ENCODE peak calls at places on chromosome 21, in six cellular contexts. F, X, G, O, H and K are unnamed samples.

GRCh38 chr21:41601573-41602371 is 93.8 kb upstream of the TMPRSS2 start:
- DNase-seq in G (no peak), F (no peak), X (no peak), H (no peak), O (peak; percentile 16), K (no peak)

GRCh38 chr21:42675403-42675802 is 22.0 kb downstream of the PDE9A start:
- DNase-seq in O (no peak), X (no peak), F (no peak), G (no peak), H (no peak), K (no peak)

GRCh38 chr21:22758478-22758877 is 1760.3 kb downstream of the NCAM2 start:
- DNase-seq in F (no peak), O (no peak), H (peak; percentile 28), X (no peak), G (no peak), K (no peak)

GRCh38 chr21:46223217-46223616 is 5.4 kb downstream of the LSS start:
- DNase-seq in X (no peak), O (no peak), F (no peak), G (no peak), H (no peak), K (no peak)

GRCh38 chr21:29289317-29289716 is 9.4 kb upstream of the BACH1 start:
- DNase-seq in F (no peak), G (no peak), X (no peak), H (peak; percentile 85), O (no peak), K (no peak)

GRCh38 chr21:25809013-25809412 is 74.2 kb downstream of the GABPA start:
- DNase-seq in F (no peak), H (no peak), X (no peak), G (no peak), O (no peak), K (no peak)

GRCh38 chr21:15768045-15768601 is 38.3 kb downstream of the USP25 start:
- DNase-seq in O (no peak), H (no peak), X (no peak), F (no peak), G (no peak), K (no peak)

GRCh38 chr21:17829472-17829871 is 10.3 kb upstream of the C21orf91 start:
- DNase-seq in H (no peak), X (no peak), O (no peak), F (no peak), G (no peak), K (no peak)

GRCh38 chr21:28521932-28522826 is 470.5 kb downstream of the LTN1 start:
- DNase-seq in O (no peak), F (no peak), H (peak; percentile 88), G (no peak), X (no peak), K (peak; percentile 8)

GRCh38 chr21:38938343-38938742 is 132.6 kb downstream of the ETS2 start:
- DNase-seq in H (no peak), G (no peak), O (no peak), X (no peak), F (no peak), K (peak; percentile 32)

GRCh38 chr21:41648591-41649031 is 118.2 kb downstream of the RIPK4 start:
- DNase-seq in H (no peak), G (no peak), X (no peak), O (no peak), F (no peak), K (peak; percentile 62)

GRCh38 chr21:25836396-25836795 is 101.6 kb downstream of the GABPA start:
- DNase-seq in F (no peak), X (no peak), O (no peak), H (no peak), G (no peak), K (no peak)

GRCh38 chr21:8998946-8999681 is 1522.3 kb upstream of the TPTE start:
- DNase-seq in X (no peak), H (no peak), G (peak; percentile 56), F (peak; percentile 94), O (no peak), K (no peak)

GRCh38 chr21:35168702-35169101 is 119.6 kb upstream of the RUNX1 start:
- DNase-seq in G (no peak), F (no peak), H (no peak), X (no peak), O (no peak), K (no peak)

GRCh38 chr21:38120984-38121855 is 135.6 kb upstream of the KCNJ15 start:
- DNase-seq in X (peak; percentile 94), O (no peak), G (no peak), F (no peak), H (no peak), K (no peak)

GRCh38 chr21:34865922-34866271 is 183.2 kb downstream of the RUNX1 start:
- DNase-seq in H (no peak), X (no peak), G (peak; percentile 16), F (no peak), O (peak; percentile 74), K (peak; percentile 91)

GRCh38 chr21:29033871-29034270 is 9.4 kb downstream of the USP16 start:
- DNase-seq in F (no peak), H (no peak), O (no peak), G (no peak), X (no peak), K (no peak)

GRCh38 chr21:38376235-38376634 is 119.4 kb downstream of the KCNJ15 start:
- DNase-seq in H (no peak), F (no peak), G (no peak), O (no peak), X (no peak), K (no peak)

GRCh38 chr21:17925000-17925610 is 105.9 kb upstream of the C21orf91 start:
- DNase-seq in G (peak; percentile 63), O (peak; percentile 33), H (peak; percentile 42), F (peak; percentile 30), X (peak; percentile 66), K (peak; percentile 61)

GRCh38 chr21:34582506-34583150 is 32.3 kb downstream of the RCAN1 start:
- DNase-seq in H (peak; percentile 49), F (peak; percentile 28), X (peak; percentile 38), G (peak; percentile 37), O (no peak), K (peak; percentile 62)

GRCh38 chr21:20997308-20997632 is 939 bp upstream of the NCAM2 start:
- DNase-seq in O (no peak), X (no peak), H (no peak), G (no peak), F (no peak), K (no peak)

GRCh38 chr21:20997633-20998455 is at the start of gene NCAM2:
- DNase-seq in H (peak; percentile 4), O (no peak), G (peak; percentile 9), X (peak; percentile 72), F (peak; percentile 38), K (no peak)

GRCh38 chr21:20994790-20995189 is 3.4 kb upstream of the NCAM2 start:
- DNase-seq in X (no peak), H (no peak), F (no peak), O (no peak), G (no peak), K (no peak)

GRCh38 chr21:20998456-20998789 is 214 bp downstream of the NCAM2 start:
- DNase-seq in F (no peak), G (no peak), X (no peak), O (no peak), H (peak; percentile 28), K (no peak)

DNA sequence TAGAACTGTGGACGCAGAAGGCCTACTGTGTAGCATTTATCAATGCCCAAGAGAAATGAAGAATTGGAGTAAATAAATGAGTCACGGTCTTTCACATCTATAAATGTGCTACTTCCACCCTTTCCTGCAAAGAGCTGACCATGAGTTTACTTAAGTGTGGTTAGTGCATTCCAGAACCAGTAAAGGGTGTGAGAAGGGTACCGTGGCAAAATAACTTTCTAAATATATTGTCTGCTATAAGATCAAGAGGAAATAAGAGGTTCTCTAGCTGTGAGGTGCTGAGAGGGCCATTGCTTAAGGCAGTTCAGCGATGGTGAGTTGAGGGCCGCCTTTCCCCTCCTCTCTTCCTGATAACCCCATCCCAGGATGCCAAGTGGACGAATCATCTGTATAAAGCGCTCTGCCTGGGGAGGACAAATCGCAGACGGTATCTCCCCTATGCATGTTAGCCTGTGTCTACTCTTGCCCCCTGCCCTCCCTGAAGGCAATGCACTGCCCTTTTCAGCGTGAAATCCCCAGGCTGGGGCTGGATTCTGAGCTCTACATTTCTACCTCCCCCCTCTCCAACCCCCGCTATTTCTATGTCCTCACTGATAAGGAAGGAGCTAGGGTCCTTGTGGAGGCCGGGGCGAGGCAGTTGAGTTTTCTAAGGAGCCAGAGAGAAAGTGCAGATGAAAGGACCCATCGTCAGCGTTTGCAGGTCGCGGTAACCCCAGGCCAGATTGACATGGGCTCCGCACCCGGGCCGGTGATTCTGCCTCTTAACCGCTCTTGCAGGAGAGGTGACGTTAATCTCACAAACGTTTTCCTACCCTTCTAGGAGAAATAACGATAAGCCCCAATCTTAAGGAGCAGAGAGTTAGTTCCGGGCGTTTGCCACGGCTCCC is 1.5 kb upstream of the NCAM2 start:
- DNase-seq in F (no peak), G (no peak), H (no peak), X (no peak), O (no peak), K (no peak)
- TF ChIP-seq MYC in F (no peak), G (no peak), H (no peak), X (no peak), O (no peak), K (no peak)

GRCh38 chr21:44658511-44658910 is 779 bp downstream of the KRTAP12-3 start:
- DNase-seq in H (no peak), F (no peak), G (no peak), O (no peak), X (no peak), K (peak; percentile 48)

GRCh38 chr21:44656868-44657267 is 864 bp upstream of the KRTAP12-3 start:
- DNase-seq in H (no peak), G (no peak), F (no peak), O (no peak), X (no peak), K (no peak)

GRCh38 chr21:44658913-44659595 is 1.3 kb downstream of the KRTAP12-3 start:
- DNase-seq in H (no peak), X (no peak), G (no peak), O (no peak), F (no peak), K (peak; percentile 69)

GRCh38 chr21:44654576-44654950 is at the start of gene KRTAP12-4:
- DNase-seq in G (no peak), X (no peak), O (no peak), H (no peak), F (no peak), K (no peak)

DNA sequence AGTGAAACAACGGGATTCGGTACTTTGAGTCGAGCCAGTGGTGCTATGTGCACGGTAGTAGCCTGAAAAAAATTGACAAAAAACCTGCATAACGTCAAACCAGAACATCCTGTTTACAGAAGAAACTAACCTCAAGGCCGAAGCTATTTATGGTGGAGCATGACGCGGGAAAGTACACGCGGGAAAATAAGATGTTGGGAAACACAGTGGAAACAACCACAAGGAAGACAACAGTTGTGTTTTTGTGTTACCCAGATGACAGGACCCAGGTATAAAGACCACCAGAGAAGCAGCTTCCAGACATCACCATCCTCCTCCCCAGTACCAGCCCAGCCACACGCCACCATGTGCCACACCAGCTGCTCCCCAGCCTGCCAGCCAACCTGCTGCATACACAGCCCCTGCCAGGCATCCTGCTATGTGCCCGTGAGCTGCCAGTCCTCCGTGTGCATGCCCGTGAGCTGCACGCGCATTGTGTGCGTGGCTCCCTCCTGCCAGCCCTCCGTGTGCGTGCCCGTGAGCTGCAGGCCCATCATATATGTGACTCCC is at the start of gene KRTAP12-3:
- DNase-seq in F (no peak), X (no peak), O (no peak), G (no peak), H (no peak), K (no peak)
- H3K4me3 ChIP-seq in F (no peak within 1 kb of the TSS), X (no peak within 1 kb of the TSS), O (no peak within 1 kb of the TSS), G (no peak within 1 kb of the TSS), H (no peak within 1 kb of the TSS), K (no peak within 1 kb of the TSS)

GRCh38 chr21:32403201-32403701 is 9.3 kb upstream of the EVA1C start:
- DNase-seq in G (peak; percentile 48), O (peak; percentile 3), X (peak; percentile 81), H (peak; percentile 86), F (peak; percentile 62), K (peak; percentile 69)
- TF ChIP-seq MYC in G (no peak), O (no peak), X (no peak), H (no peak), F (no peak), K (no peak)

GRCh38 chr21:45108034-45108790 is 33.8 kb downstream of the ADARB1 start:
- DNase-seq in F (no peak), X (no peak), H (no peak), G (no peak), O (no peak), K (no peak)
- H3K4me3 ChIP-seq in F (no peak overlapping the region), X (no peak overlapping the region), H (no peak overlapping the region), G (no peak overlapping the region), O (no peak overlapping the region), K (no peak overlapping the region)